ENCODE peak calls at places on chromosome 6, in four cellular contexts. One of them, this sample, is unnamed.

GRCh38 chr6:7136859-7137334 is 29.1 kb downstream of the RREB1 start:
- DNase-seq in psoas muscle: no peak
- DNase-seq in HepG2: no peak
- DNase-seq in left lung: no peak
- DNase-seq in this sample: no peak

GRCh38 chr6:113449051-113449450 is 408.1 kb upstream of the MARCKS start:
- DNase-seq in psoas muscle: no peak
- DNase-seq in HepG2: no peak
- DNase-seq in left lung: no peak
- DNase-seq in this sample: no peak

GRCh38 chr6:125558451-125558850 is 191.0 kb upstream of the HEY2 start:
- DNase-seq in psoas muscle: no peak
- DNase-seq in HepG2: no peak
- DNase-seq in left lung: no peak
- DNase-seq in this sample: no peak

GRCh38 chr6:33343953-33344611 is 26.5 kb upstream of the ZBTB22 start:
- DNase-seq in psoas muscle: no peak
- DNase-seq in HepG2: no peak
- DNase-seq in left lung: no peak
- DNase-seq in this sample: peak; percentile 47

GRCh38 chr6:100176951-100177710 is 183.1 kb upstream of the MCHR2 start:
- DNase-seq in psoas muscle: no peak
- DNase-seq in HepG2: no peak
- DNase-seq in left lung: no peak
- DNase-seq in this sample: no peak

GRCh38 chr6:140078552-140079126 is 704.2 kb upstream of the CITED2 start:
- DNase-seq in psoas muscle: no peak
- DNase-seq in HepG2: no peak
- DNase-seq in left lung: no peak
- DNase-seq in this sample: no peak

GRCh38 chr6:1436334-1437306 is 47.2 kb downstream of the FOXF2 start:
- DNase-seq in psoas muscle: no peak
- DNase-seq in HepG2: peak; percentile 67
- DNase-seq in left lung: no peak
- DNase-seq in this sample: peak; percentile 57

GRCh38 chr6:157760589-157761330 is 62.3 kb upstream of the SNX9 start:
- DNase-seq in psoas muscle: no peak
- DNase-seq in HepG2: no peak
- DNase-seq in left lung: no peak
- DNase-seq in this sample: no peak

GRCh38 chr6:132973556-132973993 is 159.2 kb downstream of the RPS12 start:
- DNase-seq in psoas muscle: no peak
- DNase-seq in HepG2: no peak
- DNase-seq in left lung: no peak
- DNase-seq in this sample: no peak

GRCh38 chr6:169172435-169172834 is 81.2 kb downstream of the THBS2 start:
- DNase-seq in psoas muscle: no peak
- DNase-seq in HepG2: no peak
- DNase-seq in left lung: no peak
- DNase-seq in this sample: no peak

GRCh38 chr6:167351656-167352354 is 26.9 kb downstream of the TTLL2 start:
- DNase-seq in psoas muscle: no peak
- DNase-seq in HepG2: no peak
- DNase-seq in left lung: no peak
- DNase-seq in this sample: no peak

GRCh38 chr6:36666726-36667591 is 11.6 kb upstream of the CDKN1A start:
- DNase-seq in psoas muscle: peak; percentile 93
- DNase-seq in HepG2: peak; percentile 93
- DNase-seq in left lung: peak; percentile 88
- DNase-seq in this sample: no peak
- H3K4me1 ChIP-seq in psoas muscle: peaks cover 29% of the 10 kb centered on the region
- H3K4me1 ChIP-seq in HepG2: peaks cover 89% of the 10 kb centered on the region
- H3K4me1 ChIP-seq in left lung: no peaks in the 10 kb centered on the region
- H3K4me1 ChIP-seq in this sample: no peaks in the 10 kb centered on the region

GRCh38 chr6:56669585-56669984 is 26.9 kb upstream of the DST start:
- DNase-seq in psoas muscle: no peak
- DNase-seq in HepG2: no peak
- DNase-seq in left lung: no peak
- DNase-seq in this sample: no peak

GRCh38 chr6:56668158-56668557 is 25.5 kb upstream of the DST start:
- DNase-seq in psoas muscle: no peak
- DNase-seq in HepG2: no peak
- DNase-seq in left lung: no peak
- DNase-seq in this sample: no peak

GRCh38 chr6:56669041-56669440 is 26.4 kb upstream of the DST start:
- DNase-seq in psoas muscle: no peak
- DNase-seq in HepG2: no peak
- DNase-seq in left lung: no peak
- DNase-seq in this sample: no peak

GRCh38 chr6:56664007-56664406 is 21.3 kb upstream of the DST start:
- DNase-seq in psoas muscle: no peak
- DNase-seq in HepG2: peak; percentile 32
- DNase-seq in left lung: no peak
- DNase-seq in this sample: no peak

DNA sequence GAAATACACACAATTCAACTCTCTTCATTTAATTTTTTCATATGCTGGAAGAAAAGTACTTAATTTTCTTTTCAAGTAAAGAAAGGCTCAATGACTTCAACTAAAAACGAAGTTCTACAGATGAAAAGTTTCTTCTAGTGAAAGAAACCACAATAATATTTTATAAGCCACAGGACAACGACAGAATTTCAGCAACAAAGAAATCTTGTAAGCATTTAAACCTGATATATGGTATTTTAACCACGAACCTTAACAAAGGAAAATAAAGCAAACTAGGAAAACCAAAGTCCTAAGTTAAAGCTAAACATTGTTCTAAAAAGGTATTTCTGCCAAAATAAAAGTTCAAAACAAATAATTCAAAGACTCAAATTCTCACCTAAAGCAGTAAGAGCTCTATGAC is 24.6 kb upstream of the DST start:
- DNase-seq in psoas muscle: no peak
- DNase-seq in HepG2: no peak
- DNase-seq in left lung: no peak
- DNase-seq in this sample: no peak
- H3K27ac ChIP-seq in psoas muscle: peak overlapping the region; percentile 94
- H3K27ac ChIP-seq in HepG2: no peak overlapping the region
- H3K27ac ChIP-seq in left lung: no peak overlapping the region
- H3K27ac ChIP-seq in this sample: no peak overlapping the region

DNA sequence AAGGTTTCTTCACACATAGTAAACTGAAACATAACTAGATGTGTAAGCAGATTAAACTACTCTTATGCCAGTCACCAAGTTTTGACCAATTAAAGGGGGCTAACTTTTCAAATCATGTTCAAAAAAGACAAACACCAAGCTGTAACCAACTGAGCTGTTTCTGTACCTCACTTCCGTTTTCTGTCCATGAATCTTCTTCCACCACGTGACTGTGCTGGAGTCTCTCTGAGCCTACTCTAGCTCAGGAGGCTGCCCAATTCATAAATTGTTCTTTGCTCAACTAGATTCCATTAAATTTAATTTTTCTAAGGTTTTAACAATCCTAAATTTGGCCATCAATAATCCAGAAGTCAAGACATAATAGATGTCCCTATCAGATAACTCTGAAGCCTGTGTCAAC is 229.4 kb downstream of the FNDC1 start:
- DNase-seq in psoas muscle: no peak
- DNase-seq in HepG2: no peak
- DNase-seq in left lung: no peak
- DNase-seq in this sample: no peak
- H3K9me3 ChIP-seq in psoas muscle: no peaks in the 10 kb centered on the region
- H3K9me3 ChIP-seq in HepG2: no peaks in the 10 kb centered on the region
- H3K9me3 ChIP-seq in left lung: no peaks in the 10 kb centered on the region
- H3K9me3 ChIP-seq in this sample: no peaks in the 10 kb centered on the region

DNA sequence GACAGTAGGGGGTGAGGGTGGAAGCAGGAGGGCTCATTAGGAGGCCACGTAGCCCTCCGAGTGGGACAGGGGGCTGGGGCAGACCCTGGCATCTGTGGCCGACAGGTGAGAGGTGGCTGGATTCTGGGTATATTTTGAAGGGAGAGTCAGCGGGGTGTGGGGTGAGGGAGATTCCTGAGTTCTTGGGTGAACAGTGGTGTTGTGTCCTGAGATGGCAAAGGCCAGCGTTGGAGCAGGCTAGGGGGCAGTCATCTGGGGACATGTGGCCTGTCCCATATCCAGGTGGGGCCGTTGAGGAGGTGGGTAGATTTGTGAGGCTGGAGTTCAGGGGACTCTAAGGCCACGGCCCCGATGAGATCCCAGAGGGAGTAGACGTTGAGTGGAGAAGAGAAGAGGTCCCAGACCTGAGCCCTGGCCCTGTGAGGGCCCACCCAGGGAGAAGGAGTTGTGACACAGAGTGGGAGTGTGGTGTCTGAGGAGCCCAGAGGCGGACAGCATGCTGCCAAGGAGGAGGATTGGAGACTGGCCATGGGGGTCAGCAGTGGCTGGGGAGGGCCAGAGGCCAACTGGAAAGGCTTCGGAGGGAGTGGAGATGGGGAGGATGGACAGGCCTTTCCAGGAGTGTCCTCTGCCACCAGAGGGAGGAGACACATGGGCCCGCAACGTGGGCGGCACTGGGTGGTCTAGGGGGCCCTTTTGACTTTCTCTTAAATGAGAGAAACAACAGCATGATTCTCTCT is 19.6 kb downstream of the PACSIN1 start:
- DNase-seq in psoas muscle: no peak
- DNase-seq in HepG2: no peak
- DNase-seq in left lung: no peak
- DNase-seq in this sample: no peak
- H3K4me1 ChIP-seq in psoas muscle: no peaks in the 10 kb centered on the region
- H3K4me1 ChIP-seq in HepG2: peaks cover under 1% of the 10 kb centered on the region
- H3K4me1 ChIP-seq in left lung: no peaks in the 10 kb centered on the region
- H3K4me1 ChIP-seq in this sample: no peaks in the 10 kb centered on the region

GRCh38 chr6:15956205-15957106 is 172.4 kb upstream of the MYLIP start:
- DNase-seq in psoas muscle: no peak
- DNase-seq in HepG2: peak; percentile 44
- DNase-seq in left lung: no peak
- DNase-seq in this sample: peak; percentile 92

GRCh38 chr6:15955484-15955883 is 173.4 kb upstream of the MYLIP start:
- DNase-seq in psoas muscle: no peak
- DNase-seq in HepG2: no peak
- DNase-seq in left lung: no peak
- DNase-seq in this sample: no peak

GRCh38 chr6:15952231-15953151 is 176.4 kb upstream of the MYLIP start:
- DNase-seq in psoas muscle: no peak
- DNase-seq in HepG2: no peak
- DNase-seq in left lung: no peak
- DNase-seq in this sample: no peak

GRCh38 chr6:15950962-15951569 is 177.8 kb upstream of the MYLIP start:
- DNase-seq in psoas muscle: no peak
- DNase-seq in HepG2: no peak
- DNase-seq in left lung: no peak
- DNase-seq in this sample: no peak

GRCh38 chr6:15953152-15953880 is 175.6 kb upstream of the MYLIP start:
- DNase-seq in psoas muscle: no peak
- DNase-seq in HepG2: no peak
- DNase-seq in left lung: no peak
- DNase-seq in this sample: no peak
- H3K27ac ChIP-seq in psoas muscle: no peak overlapping the region
- H3K27ac ChIP-seq in HepG2: no peak overlapping the region
- H3K27ac ChIP-seq in left lung: no peak overlapping the region
- H3K27ac ChIP-seq in this sample: no peak overlapping the region